ENCODE peak calls at places on chromosomes 3 and 15, in five cellular contexts. Y is AG10803, U is WERI-Rb-1, D is keratinocyte, N is GM23338. L is an unnamed sample.

GRCh38 chr3:186784820-186785516 is 1.6 kb downstream of the EIF4A2 start:
- DNase-seq in D (no peak), Y (no peak), U (no peak), N (no peak), L (no peak)

GRCh38 chr15:37101634-37102314 is 1.4 kb upstream of the MEIS2 start:
- DNase-seq in D (no peak), Y (peak), U (peak), N (peak), L (peak)

GRCh38 chr3:11509175-11510000 is 134.3 kb downstream of the VGLL4 start:
- DNase-seq in D (no peak), U (peak), N (peak), Y (peak), L (peak)

GRCh38 chr15:97401970-97402369 is 558.5 kb upstream of the ARRDC4 start:
- DNase-seq in Y (no peak), U (no peak), D (no peak), N (no peak), L (no peak)

GRCh38 chr15:30791776-30792175 is 111.9 kb upstream of the FAN1 start:
- DNase-seq in D (no peak), N (no peak), Y (no peak), U (no peak), L (no peak)

GRCh38 chr3:152357587-152357986 is 88.9 kb downstream of the MBNL1 start:
- DNase-seq in N (no peak), D (no peak), Y (no peak), U (no peak), L (no peak)

GRCh38 chr15:89808160-89808870 is 6.3 kb downstream of the ANPEP start:
- DNase-seq in Y (no peak), D (no peak), N (no peak), U (no peak), L (no peak)

GRCh38 chr3:113096158-113096893 is 105.5 kb downstream of the GTPBP8 start:
- DNase-seq in Y (peak), U (no peak), D (no peak), N (no peak), L (no peak)

GRCh38 chr3:188554404-188554803 is 400.4 kb downstream of the LPP start:
- DNase-seq in N (no peak), Y (peak), U (no peak), D (no peak), L (no peak)

GRCh38 chr15:49101536-49101935 is 53.9 kb downstream of the COPS2 start:
- DNase-seq in Y (peak), N (no peak), U (no peak), D (no peak), L (no peak)

GRCh38 chr3:194871864-194872668 is 186.4 kb downstream of the FAM43A start:
- DNase-seq in U (peak), Y (peak), N (no peak), D (peak), L (no peak)

GRCh38 chr3:34876997-34877396 is 762.3 kb upstream of the ARPP21 start:
- DNase-seq in N (no peak), D (no peak), Y (no peak), U (no peak), L (no peak)

GRCh38 chr3:16888785-16889607 is 4.2 kb downstream of the PLCL2 start:
- DNase-seq in D (no peak), Y (no peak), U (no peak), N (no peak), L (no peak)

GRCh38 chr15:74828835-74829234 is 2.4 kb downstream of the CPLX3 start:
- DNase-seq in D (no peak), Y (no peak), N (no peak), U (peak), L (no peak)

GRCh38 chr3:42179110-42179725 is 86.8 kb downstream of the CCK start:
- DNase-seq in U (no peak), Y (peak), D (peak), N (peak), L (peak)

GRCh38 chr3:42507751-42508335 is 5.4 kb downstream of the VIPR1 start:
- DNase-seq in D (no peak), U (no peak), N (no peak), Y (no peak), L (no peak)

GRCh38 chr3:188021502-188022040 is 132.4 kb upstream of the LPP start:
- DNase-seq in D (no peak), U (no peak), N (peak), Y (peak), L (no peak)

GRCh38 chr3:18544135-18544534 is 119.0 kb upstream of the SATB1 start:
- DNase-seq in U (no peak), N (no peak), D (no peak), Y (no peak), L (no peak)

GRCh38 chr3:185084402-185084801 is 68.5 kb downstream of the C3orf70 start:
- DNase-seq in N (no peak), Y (no peak), U (no peak), D (no peak), L (no peak)

GRCh38 chr3:58429657-58430056 is 4.0 kb downstream of the PDHB start:
- DNase-seq in N (no peak), Y (peak), U (no peak), D (no peak), L (no peak)

GRCh38 chr3:48897401-48898376 is 993 bp downstream of the SLC25A20 start:
- DNase-seq in Y (peak), D (no peak), N (no peak), U (no peak), L (no peak)

GRCh38 chr3:93931597-93932229 is 42.0 kb downstream of the PROS1 start:
- DNase-seq in Y (no peak), D (no peak), N (no peak), U (no peak), L (no peak)

GRCh38 chr15:63089260-63090043 is 32.2 kb upstream of the LACTB start:
- DNase-seq in Y (peak), N (peak), D (no peak), U (peak), L (no peak)

GRCh38 chr15:101602801-101603200 is 49.4 kb downstream of the TM2D3 start:
- DNase-seq in D (no peak), Y (no peak), N (no peak), U (no peak), L (no peak)

GRCh38 chr3:8624612-8625011 is 20.0 kb downstream of the SSUH2 start:
- DNase-seq in Y (no peak), U (no peak), N (no peak), D (no peak), L (no peak)

GRCh38 chr3:46146021-46146420 is 62.1 kb downstream of the CCR1 start:
- DNase-seq in Y (no peak), D (no peak), N (no peak), U (no peak), L (no peak)

GRCh38 chr3:99396651-99397050 is 241.7 kb upstream of the COL8A1 start:
- DNase-seq in U (no peak), D (no peak), Y (peak), N (no peak), L (no peak)

GRCh38 chr3:42632146-42632545 is 21.4 kb upstream of the ZBTB47 start:
- DNase-seq in Y (peak), N (no peak), U (no peak), D (no peak), L (no peak)

GRCh38 chr15:65165875-65166274 is 19.3 kb downstream of the CLPX start:
- DNase-seq in N (no peak), Y (no peak), D (no peak), U (no peak), L (no peak)

DNA sequence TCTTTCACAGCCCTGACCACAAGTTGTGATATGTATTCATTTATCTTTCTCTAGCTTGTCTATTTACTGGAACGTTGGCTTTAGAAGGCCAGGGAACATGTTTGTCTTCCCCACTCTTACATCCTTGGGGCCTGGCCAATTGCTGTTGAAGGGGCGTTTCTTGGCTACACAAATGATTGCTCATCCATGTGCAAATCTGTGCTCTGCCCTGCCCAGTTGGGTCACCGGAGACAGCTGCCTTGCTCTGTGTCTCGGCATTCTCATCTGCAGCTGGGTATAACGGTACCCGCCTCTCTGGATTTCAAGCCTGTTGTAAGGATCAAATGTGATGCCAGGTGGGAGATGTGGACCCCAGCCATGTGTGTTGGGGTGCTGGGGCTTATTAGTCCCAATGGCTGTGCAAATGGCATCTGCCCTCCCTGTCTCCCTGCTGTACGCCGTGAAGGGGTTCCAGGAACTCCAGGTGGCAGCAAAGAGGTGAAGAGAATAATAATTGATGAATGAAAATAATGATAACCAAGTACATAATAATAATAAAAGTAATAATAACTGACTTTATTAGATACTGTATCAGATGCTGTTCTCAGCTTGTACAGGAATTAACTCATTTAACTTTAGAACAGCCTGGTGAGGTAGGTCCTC is 24.1 kb upstream of the TLE3 start:
- DNase-seq in Y (peak), N (no peak), D (no peak), U (no peak), L (no peak)
- TF ChIP-seq CTCF in Y (peak), N (peak), D (peak), U (no peak), L (no peak)

GRCh38 chr3:101635954-101636798 is 40.8 kb downstream of the ZBTB11 start:
- DNase-seq in N (peak), D (no peak), Y (peak), U (peak), L (peak)
- TF ChIP-seq CTCF in N (peak), D (peak), Y (peak), U (peak), L (peak)

GRCh38 chr3:64493149-64493548 is 194.7 kb downstream of the ADAMTS9 start:
- DNase-seq in N (no peak), D (no peak), U (no peak), Y (no peak), L (no peak)

GRCh38 chr3:64491843-64492242 is 196.0 kb downstream of the ADAMTS9 start:
- DNase-seq in D (no peak), N (no peak), U (no peak), Y (no peak), L (no peak)

GRCh38 chr3:64488938-64489337 is 198.9 kb downstream of the ADAMTS9 start:
- DNase-seq in D (no peak), N (no peak), Y (no peak), U (no peak), L (peak)

GRCh38 chr3:64490180-64490579 is 197.6 kb downstream of the ADAMTS9 start:
- DNase-seq in U (no peak), Y (no peak), D (no peak), N (no peak), L (no peak)

DNA sequence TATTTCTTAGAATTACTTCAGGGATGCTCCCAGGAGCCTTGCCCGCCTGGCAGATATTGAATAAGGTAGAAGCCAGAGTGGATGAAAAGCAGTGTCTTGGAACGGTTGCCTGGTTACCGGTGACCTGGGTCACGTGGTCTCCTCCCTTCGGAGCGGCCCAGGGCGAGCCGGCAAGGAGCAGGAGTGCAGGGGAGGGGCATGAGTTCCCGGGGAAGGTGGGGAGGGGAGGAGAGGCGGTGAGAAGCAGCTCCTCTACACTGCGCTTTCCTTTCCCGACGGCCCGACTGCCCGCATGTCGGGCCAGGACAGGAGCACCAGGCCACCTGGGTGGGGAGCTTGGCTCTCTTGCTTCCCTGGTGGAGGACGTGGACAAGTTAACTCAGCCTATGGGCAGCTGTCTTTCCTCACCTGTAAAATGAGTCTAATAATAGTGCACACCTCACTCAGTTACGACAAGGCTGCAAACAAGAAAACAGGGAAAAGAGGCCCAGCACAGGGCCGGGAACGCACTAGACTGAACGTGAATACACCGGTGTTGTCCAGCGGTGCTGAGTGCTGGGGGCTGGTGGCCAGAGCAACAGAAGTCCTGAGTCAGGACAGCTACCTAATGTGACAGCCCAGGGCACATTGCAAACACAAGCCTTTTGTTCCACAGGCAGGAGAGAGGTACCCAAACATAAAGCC is 198.3 kb downstream of the ADAMTS9 start:
- DNase-seq in U (peak), D (no peak), Y (no peak), N (peak), L (peak)
- TF ChIP-seq CTCF in U (no peak), D (no peak), Y (no peak), N (no peak), L (no peak)

GRCh38 chr15:58875343-58875742 is 58.1 kb downstream of the SLTM start:
- DNase-seq in N (no peak), Y (no peak), U (no peak), D (no peak), L (no peak)
- TF ChIP-seq CTCF in N (no peak), Y (no peak), U (no peak), D (no peak), L (no peak)

GRCh38 chr3:120894285-120894684 is 13.7 kb upstream of the STXBP5L start:
- DNase-seq in D (no peak), U (no peak), N (no peak), Y (peak), L (peak)
- TF ChIP-seq CTCF in D (no peak), U (no peak), N (no peak), Y (no peak), L (no peak)

GRCh38 chr3:127374626-127375010 is 86.8 kb upstream of the PRR20G start:
- DNase-seq in Y (no peak), U (no peak), N (no peak), D (no peak), L (no peak)

GRCh38 chr3:127371846-127372245 is 84.0 kb upstream of the PRR20G start:
- DNase-seq in N (no peak), D (no peak), Y (no peak), U (no peak), L (no peak)

GRCh38 chr3:127375151-127375937 is 87.5 kb upstream of the PRR20G start:
- DNase-seq in U (no peak), N (no peak), D (no peak), Y (no peak), L (no peak)

GRCh38 chr3:127371338-127371737 is 83.5 kb upstream of the PRR20G start:
- DNase-seq in N (no peak), U (no peak), D (no peak), Y (no peak), L (no peak)

DNA sequence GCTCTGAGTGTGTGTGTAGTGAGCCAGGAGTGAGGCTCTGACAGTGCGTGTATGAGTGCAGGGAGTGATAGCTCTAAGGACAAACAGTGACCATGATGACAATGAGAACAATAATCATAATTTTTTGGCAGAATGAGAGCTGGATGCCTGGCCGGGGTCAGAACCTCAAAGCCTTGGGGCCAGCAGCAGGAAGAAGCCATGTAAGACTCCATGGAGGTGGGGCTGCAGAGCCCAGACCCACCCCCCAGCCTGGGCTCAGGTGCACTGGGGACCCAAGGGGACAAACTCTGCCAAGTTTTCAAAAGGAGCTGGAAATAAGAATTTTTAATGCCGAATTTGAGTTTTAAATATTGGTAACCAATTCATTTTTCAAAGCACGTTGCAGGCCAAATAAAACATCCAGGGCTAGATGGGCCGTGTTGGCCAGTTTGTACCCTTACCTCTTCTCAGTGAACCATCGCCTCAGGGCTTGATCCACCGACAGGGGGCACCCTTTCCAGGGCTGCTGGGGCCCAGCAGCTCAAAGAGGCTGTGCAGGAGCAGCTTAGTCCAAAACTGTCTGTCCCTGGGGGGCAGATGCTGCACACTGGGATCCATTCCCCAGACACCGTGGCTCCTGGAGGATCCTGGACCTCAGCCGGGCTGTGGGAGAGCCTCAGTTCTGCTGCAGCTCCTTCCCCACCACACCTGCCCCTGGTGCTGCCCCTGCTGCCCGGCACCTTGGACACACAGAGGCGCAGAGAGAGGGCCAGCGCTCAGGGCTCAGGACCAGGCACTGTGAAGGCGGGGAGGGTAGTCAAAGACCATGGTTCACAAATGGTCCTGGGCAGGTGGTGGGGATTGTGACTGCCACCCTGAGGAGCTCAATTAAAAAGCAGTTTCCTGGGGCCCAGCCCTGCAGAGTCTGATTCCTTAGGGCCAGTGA is 86.1 kb upstream of the PRR20G start:
- DNase-seq in N (peak), U (peak), D (no peak), Y (no peak), L (peak)
- TF ChIP-seq CTCF in N (peak), U (peak), D (peak), Y (peak), L (peak)

DNA sequence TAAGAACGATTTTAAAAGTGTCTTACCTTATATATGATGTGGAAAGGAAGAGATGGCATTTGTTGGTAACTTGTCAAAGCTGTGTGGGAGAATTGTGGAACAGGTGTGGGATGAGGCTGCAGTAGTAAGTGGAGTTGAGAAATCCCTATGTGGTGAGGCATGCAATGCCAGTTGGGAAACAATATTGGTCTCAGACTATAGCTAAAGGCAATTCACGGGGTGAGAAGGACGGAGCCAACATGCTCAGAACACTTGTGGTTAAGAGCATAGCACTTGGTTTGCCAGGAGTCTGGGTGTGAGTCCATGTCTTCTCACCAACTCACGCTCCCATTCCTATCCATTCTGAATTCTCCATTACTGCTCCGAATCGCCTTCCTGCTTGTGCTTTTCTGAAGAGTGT is 615.6 kb upstream of the ADAMTS9 start:
- DNase-seq in Y (peak), U (no peak), D (no peak), N (no peak), L (no peak)
- TF ChIP-seq CTCF in Y (no peak), U (no peak), D (no peak), N (no peak), L (no peak)

GRCh38 chr3:139607981-139608380 is 68.4 kb upstream of the RBP1 start:
- DNase-seq in Y (no peak), N (peak), D (no peak), U (no peak), L (no peak)

GRCh38 chr3:139611540-139611939 is 66.2 kb downstream of the NMNAT3 start:
- DNase-seq in U (no peak), Y (no peak), D (no peak), N (no peak), L (no peak)

GRCh38 chr3:139608924-139609323 is 68.8 kb downstream of the NMNAT3 start:
- DNase-seq in D (no peak), Y (no peak), U (no peak), N (no peak), L (no peak)

GRCh38 chr3:139610886-139611285 is 66.9 kb downstream of the NMNAT3 start:
- DNase-seq in D (no peak), N (no peak), U (no peak), Y (no peak), L (no peak)
- TF ChIP-seq CTCF in D (no peak), N (no peak), U (no peak), Y (no peak), L (no peak)